ENCODE peak calls at places on chromosome 21, in five cellular contexts. A is mammary epithelial cell, D is HCT116, C is astrocyte, E is heart left ventricle. J is an unnamed sample.

GRCh38 chr21:43737158-43737950 is 18.4 kb downstream of the PDXK start:
- DNase-seq in A (no peak), D (no peak), C (no peak), E (no peak), J (no peak)

GRCh38 chr21:45279446-45280177 is 8.1 kb downstream of the POFUT2 start:
- DNase-seq in A (no peak), D (no peak), C (no peak), E (no peak), J (no peak)

GRCh38 chr21:30434033-30434631 is 4.1 kb downstream of the KRTAP13-4 start:
- DNase-seq in A (peak; percentile 42), D (no peak), C (no peak), E (no peak), J (peak; percentile 21)

GRCh38 chr21:43966946-43967512 is 45.1 kb upstream of the TRAPPC10 start:
- DNase-seq in A (no peak), D (no peak), C (no peak), E (no peak), J (no peak)

GRCh38 chr21:29436143-29436542 is 137.4 kb downstream of the BACH1 start:
- DNase-seq in A (no peak), D (no peak), C (peak; percentile 4), E (peak; percentile 20), J (no peak)

GRCh38 chr21:18023099-18023498 is 203.9 kb upstream of the C21orf91 start:
- DNase-seq in A (no peak), D (no peak), C (no peak), E (no peak), J (no peak)

GRCh38 chr21:40049959-40050290 is 182.7 kb downstream of the PCP4 start:
- DNase-seq in A (no peak), D (no peak), C (no peak), E (no peak), J (no peak)

GRCh38 chr21:44845418-44846200 is 27.7 kb upstream of the SUMO3 start:
- DNase-seq in A (no peak), D (no peak), C (peak; percentile 18), E (peak; percentile 75), J (peak; percentile 63)

GRCh38 chr21:15775981-15776380 is 46.2 kb downstream of the USP25 start:
- DNase-seq in A (peak; percentile 82), D (no peak), C (peak; percentile 81), E (no peak), J (peak; percentile 46)

GRCh38 chr21:43911015-43911934 is 46.3 kb downstream of the AGPAT3 start:
- DNase-seq in A (peak; percentile 11), D (no peak), C (peak; percentile 12), E (no peak), J (no peak)

GRCh38 chr21:28212056-28212455 is 780.6 kb downstream of the LTN1 start:
- DNase-seq in A (no peak), D (no peak), C (peak; percentile 6), E (no peak), J (no peak)

GRCh38 chr21:31220567-31220966 is 123.5 kb downstream of the TIAM1 start:
- DNase-seq in A (peak; percentile 84), D (no peak), C (peak; percentile 7), E (no peak), J (no peak)

GRCh38 chr21:44950016-44950326 is 10.1 kb downstream of the SLX9 start:
- DNase-seq in A (no peak), D (no peak), C (no peak), E (no peak), J (no peak)

GRCh38 chr21:29145354-29145782 is 14.9 kb downstream of the MAP3K7CL start:
- DNase-seq in A (peak; percentile 93), D (no peak), C (peak; percentile 91), E (no peak), J (peak; percentile 82)

GRCh38 chr21:33586927-33587326 is 1.6 kb downstream of the DONSON start:
- DNase-seq in A (peak; percentile 2), D (no peak), C (no peak), E (no peak), J (no peak)

GRCh38 chr21:16775056-16775455 is 737.8 kb upstream of the CXADR start:
- DNase-seq in A (no peak), D (no peak), C (no peak), E (no peak), J (no peak)

GRCh38 chr21:17196619-17197018 is 316.2 kb upstream of the CXADR start:
- DNase-seq in A (no peak), D (no peak), C (no peak), E (no peak), J (no peak)

GRCh38 chr21:16194851-16195251 is 465.1 kb downstream of the USP25 start:
- DNase-seq in A (peak; percentile 16), D (no peak), C (peak; percentile 45), E (peak; percentile 18), J (no peak)

GRCh38 chr21:26388731-26389231 is 184.3 kb downstream of the CYYR1 start:
- DNase-seq in A (peak; percentile 70), D (no peak), C (peak; percentile 33), E (no peak), J (peak; percentile 26)

GRCh38 chr21:45260191-45260795 is 27.4 kb downstream of the POFUT2 start:
- DNase-seq in A (no peak), D (no peak), C (no peak), E (no peak), J (no peak)

DNA sequence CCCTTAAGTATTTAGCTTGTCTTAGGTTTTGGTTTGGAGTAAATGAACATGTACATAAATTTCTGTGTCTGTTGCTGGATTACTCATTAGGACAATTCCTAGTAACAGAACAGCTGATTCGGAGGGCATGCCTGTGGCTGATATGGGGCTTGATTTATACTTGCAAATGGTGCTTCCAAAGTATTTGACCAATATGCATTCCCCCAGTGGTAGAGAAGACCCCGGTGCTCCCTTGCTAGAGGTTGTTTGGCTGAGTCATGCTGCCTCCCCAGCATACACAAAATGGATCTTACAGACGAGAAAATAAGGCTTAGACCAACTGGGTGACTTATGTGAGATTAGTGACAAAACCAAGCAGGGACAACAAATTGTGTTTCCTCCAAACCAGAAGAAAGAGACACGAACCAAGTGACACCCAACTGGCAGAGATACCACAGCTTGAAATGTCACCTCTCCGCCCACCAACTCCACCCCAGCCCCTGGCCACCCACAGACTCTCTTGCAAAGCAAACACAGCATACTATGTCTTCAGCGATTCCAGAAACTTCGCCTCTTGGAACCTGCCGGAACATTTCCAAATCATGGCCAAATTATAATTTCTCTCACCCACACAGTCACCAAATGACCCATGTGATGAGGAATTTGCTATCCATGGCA is 75.9 kb upstream of the ETS2 start:
- DNase-seq in A (no peak), D (no peak), C (peak; percentile 72), E (no peak), J (no peak)
- H3K27ac ChIP-seq in A (no peak overlapping the region), D (no peak overlapping the region), C (no peak overlapping the region), E (no peak overlapping the region), J (no peak overlapping the region)

GRCh38 chr21:32494946-32495703 is 82.6 kb downstream of the EVA1C start:
- DNase-seq in A (peak; percentile 68), D (no peak), C (peak; percentile 90), E (no peak), J (peak; percentile 36)

GRCh38 chr21:32496536-32496935 is 84.0 kb downstream of the EVA1C start:
- DNase-seq in A (no peak), D (no peak), C (no peak), E (no peak), J (no peak)

DNA sequence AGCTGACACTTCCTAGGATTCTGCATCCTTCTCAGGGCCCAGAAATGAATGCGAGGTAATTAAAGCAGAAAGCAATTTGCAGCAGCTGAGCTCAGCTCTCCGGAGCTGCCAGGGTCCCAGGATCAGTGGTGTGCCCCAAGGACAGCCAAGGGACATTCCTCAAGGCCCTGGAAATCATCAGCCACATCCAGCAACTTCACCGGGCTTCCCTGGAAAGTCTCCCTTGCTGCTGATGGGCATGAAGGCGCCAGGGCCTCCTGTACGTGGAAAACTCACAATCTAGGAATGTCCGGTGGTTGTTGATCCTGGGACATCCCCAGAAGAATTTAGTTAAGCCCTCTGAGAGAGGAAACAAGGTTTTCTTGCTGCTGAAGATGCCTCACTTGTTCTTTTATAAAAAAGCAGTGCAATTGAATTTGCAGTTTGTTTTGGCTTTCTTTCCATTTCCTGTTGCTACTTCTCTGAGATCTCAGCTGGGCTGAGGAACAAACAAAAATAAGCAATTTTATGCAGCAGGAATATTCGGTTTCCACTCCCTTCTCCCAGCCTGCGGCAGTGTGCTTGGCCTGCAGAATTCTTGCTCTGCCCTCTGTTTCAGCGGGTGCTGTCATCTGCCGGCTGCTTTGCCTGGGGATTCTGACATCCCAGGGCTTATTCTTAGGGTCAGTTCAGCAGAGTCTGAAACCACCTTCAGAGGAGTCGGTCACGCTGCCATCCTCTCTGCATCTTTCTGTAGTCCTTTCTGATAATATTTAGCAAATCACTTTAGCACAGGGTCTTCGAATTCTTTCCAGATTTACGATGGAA is 85.9 kb downstream of the TCP10L start:
- DNase-seq in A (no peak), D (no peak), C (peak; percentile 73), E (no peak), J (no peak)
- TF ChIP-seq CTCF in A (no peak), D (no peak), C (no peak), E (peak; percentile 26), J (no peak)

GRCh38 chr21:14737922-14738321 is 191.8 kb upstream of the SAMSN1 start:
- DNase-seq in A (peak; percentile 44), D (peak; percentile 37), C (no peak), E (peak; percentile 21), J (peak; percentile 23)

GRCh38 chr21:14736672-14737071 is 190.6 kb upstream of the SAMSN1 start:
- DNase-seq in A (no peak), D (no peak), C (no peak), E (no peak), J (no peak)

GRCh38 chr21:14737278-14737677 is 191.2 kb upstream of the SAMSN1 start:
- DNase-seq in A (no peak), D (no peak), C (no peak), E (no peak), J (no peak)

GRCh38 chr21:14734833-14735232 is 188.7 kb upstream of the SAMSN1 start:
- DNase-seq in A (no peak), D (no peak), C (no peak), E (no peak), J (no peak)

DNA sequence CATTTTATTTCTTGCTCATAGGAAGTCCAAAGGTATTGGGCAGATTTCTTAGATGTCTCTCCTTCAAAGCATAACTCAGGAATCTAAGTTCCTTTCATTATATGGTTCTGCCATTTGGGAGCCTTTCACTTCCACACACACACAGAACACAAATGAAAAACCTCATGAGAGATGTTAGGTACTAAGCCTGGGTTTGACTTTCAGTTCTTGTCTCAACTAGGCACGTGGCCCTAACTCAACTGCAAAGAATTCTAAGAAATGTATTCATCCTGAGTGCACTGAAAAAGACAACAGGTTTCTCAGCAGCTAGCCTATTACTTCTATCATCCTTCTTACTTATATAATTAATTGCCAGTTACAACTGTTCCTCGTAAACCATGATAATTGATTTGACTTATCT is 190.0 kb upstream of the SAMSN1 start:
- DNase-seq in A (no peak), D (no peak), C (no peak), E (no peak), J (no peak)
- H3K27ac ChIP-seq in A (no peak overlapping the region), D (no peak overlapping the region), C (no peak overlapping the region), E (no peak overlapping the region), J (no peak overlapping the region)

GRCh38 chr21:35982717-35983116 is 77.6 kb downstream of the SETD4 start:
- DNase-seq in A (peak; percentile 6), D (no peak), C (no peak), E (no peak), J (no peak)

GRCh38 chr21:35987475-35987874 is 72.9 kb downstream of the SETD4 start:
- DNase-seq in A (no peak), D (no peak), C (no peak), E (no peak), J (no peak)

GRCh38 chr21:35981514-35982070 is 78.7 kb downstream of the SETD4 start:
- DNase-seq in A (peak; percentile 57), D (no peak), C (no peak), E (no peak), J (no peak)

GRCh38 chr21:35988396-35989140 is 71.8 kb downstream of the SETD4 start:
- DNase-seq in A (no peak), D (no peak), C (no peak), E (no peak), J (no peak)

GRCh38 chr21:35984654-35985366 is 75.5 kb downstream of the SETD4 start:
- DNase-seq in A (no peak), D (no peak), C (no peak), E (no peak), J (no peak)
- TF ChIP-seq CTCF in A (no peak), D (no peak), C (no peak), E (no peak), J (no peak)